ENCODE peak calls at places on chromosomes 16 and 17, in seven cellular contexts. One of them, this sample, is unnamed.

GRCh38 chr17:45963889-45964288 is 35.2 kb upstream of the STH start:
- DNase-seq in GM20000: no peak
- DNase-seq in iPS-NIHi11: no peak
- DNase-seq in fibroblast of pulmonary artery: no peak
- DNase-seq in nephron progenitor cell: no peak
- DNase-seq in Right ventricle myocardium superior: no peak
- DNase-seq in G401: peak; percentile 50
- DNase-seq in this sample: no peak

GRCh38 chr17:16926061-16926511 is 45.8 kb downstream of the TNFRSF13B start:
- DNase-seq in GM20000: no peak
- DNase-seq in iPS-NIHi11: peak; percentile 8
- DNase-seq in fibroblast of pulmonary artery: no peak
- DNase-seq in nephron progenitor cell: no peak
- DNase-seq in Right ventricle myocardium superior: no peak
- DNase-seq in G401: no peak
- DNase-seq in this sample: no peak

GRCh38 chr17:47225436-47225858 is 16.3 kb downstream of the MYL4 start:
- DNase-seq in GM20000: no peak
- DNase-seq in iPS-NIHi11: no peak
- DNase-seq in fibroblast of pulmonary artery: peak; percentile 97
- DNase-seq in nephron progenitor cell: no peak
- DNase-seq in Right ventricle myocardium superior: no peak
- DNase-seq in G401: peak; percentile 7
- DNase-seq in this sample: no peak

GRCh38 chr17:47698749-47699535 is 5.0 kb downstream of the TBKBP1 start:
- DNase-seq in GM20000: peak; percentile 93
- DNase-seq in iPS-NIHi11: peak; percentile 93
- DNase-seq in fibroblast of pulmonary artery: peak; percentile 57
- DNase-seq in nephron progenitor cell: peak; percentile 85
- DNase-seq in Right ventricle myocardium superior: peak; percentile 76
- DNase-seq in G401: peak; percentile 53
- DNase-seq in this sample: peak; percentile 61

GRCh38 chr17:39730095-39730921 is at the start of gene MIEN1:
- DNase-seq in GM20000: peak; percentile 99
- DNase-seq in iPS-NIHi11: peak; percentile 99
- DNase-seq in fibroblast of pulmonary artery: peak; percentile 83
- DNase-seq in nephron progenitor cell: peak; percentile 96
- DNase-seq in Right ventricle myocardium superior: peak; percentile 95
- DNase-seq in G401: peak; percentile 85
- DNase-seq in this sample: peak; percentile 92

GRCh38 chr17:75679706-75680201 is 12.6 kb downstream of the SAP30BP start:
- DNase-seq in GM20000: no peak
- DNase-seq in iPS-NIHi11: no peak
- DNase-seq in fibroblast of pulmonary artery: peak; percentile 51
- DNase-seq in nephron progenitor cell: no peak
- DNase-seq in Right ventricle myocardium superior: no peak
- DNase-seq in G401: no peak
- DNase-seq in this sample: no peak

GRCh38 chr16:2511128-2511785 is 2.5 kb upstream of the ATP6V0C start:
- DNase-seq in GM20000: no peak
- DNase-seq in iPS-NIHi11: no peak
- DNase-seq in fibroblast of pulmonary artery: peak; percentile 57
- DNase-seq in nephron progenitor cell: peak; percentile 51
- DNase-seq in Right ventricle myocardium superior: peak; percentile 80
- DNase-seq in G401: peak; percentile 72
- DNase-seq in this sample: no peak

GRCh38 chr16:67666538-67667433 is at the start of the genes C16orf86 and ENKD1:
- DNase-seq in GM20000: peak; percentile 96
- DNase-seq in iPS-NIHi11: peak; percentile 94
- DNase-seq in fibroblast of pulmonary artery: peak; percentile 74
- DNase-seq in nephron progenitor cell: peak; percentile 90
- DNase-seq in Right ventricle myocardium superior: peak; percentile 92
- DNase-seq in G401: peak; percentile 81
- DNase-seq in this sample: peak; percentile 86

GRCh38 chr17:54749157-54749556 is 151.5 kb upstream of the TOM1L1 start:
- DNase-seq in GM20000: no peak
- DNase-seq in iPS-NIHi11: no peak
- DNase-seq in fibroblast of pulmonary artery: no peak
- DNase-seq in nephron progenitor cell: no peak
- DNase-seq in Right ventricle myocardium superior: no peak
- DNase-seq in G401: no peak
- DNase-seq in this sample: no peak

GRCh38 chr17:9313346-9313745 is 262.3 kb downstream of the STX8 start:
- DNase-seq in GM20000: no peak
- DNase-seq in iPS-NIHi11: no peak
- DNase-seq in fibroblast of pulmonary artery: no peak
- DNase-seq in nephron progenitor cell: no peak
- DNase-seq in Right ventricle myocardium superior: no peak
- DNase-seq in G401: no peak
- DNase-seq in this sample: no peak

GRCh38 chr16:11743308-11744074 is 834 bp upstream of the TXNDC11 start:
- DNase-seq in GM20000: peak; percentile 43
- DNase-seq in iPS-NIHi11: no peak
- DNase-seq in fibroblast of pulmonary artery: peak; percentile 80
- DNase-seq in nephron progenitor cell: no peak
- DNase-seq in Right ventricle myocardium superior: peak; percentile 45
- DNase-seq in G401: no peak
- DNase-seq in this sample: peak; percentile 36

GRCh38 chr17:18120461-18121053 is 12.0 kb downstream of the MYO15A start:
- DNase-seq in GM20000: no peak
- DNase-seq in iPS-NIHi11: no peak
- DNase-seq in fibroblast of pulmonary artery: no peak
- DNase-seq in nephron progenitor cell: no peak
- DNase-seq in Right ventricle myocardium superior: no peak
- DNase-seq in G401: no peak
- DNase-seq in this sample: no peak

GRCh38 chr16:54505479-54506247 is 219.1 kb upstream of the IRX3 start:
- DNase-seq in GM20000: no peak
- DNase-seq in iPS-NIHi11: no peak
- DNase-seq in fibroblast of pulmonary artery: peak; percentile 32
- DNase-seq in nephron progenitor cell: no peak
- DNase-seq in Right ventricle myocardium superior: no peak
- DNase-seq in G401: no peak
- DNase-seq in this sample: no peak

GRCh38 chr16:58814348-58814801 is 80.3 kb upstream of the GOT2 start:
- DNase-seq in GM20000: peak; percentile 68
- DNase-seq in iPS-NIHi11: peak; percentile 77
- DNase-seq in fibroblast of pulmonary artery: peak; percentile 53
- DNase-seq in nephron progenitor cell: peak; percentile 63
- DNase-seq in Right ventricle myocardium superior: peak; percentile 53
- DNase-seq in G401: peak; percentile 61
- DNase-seq in this sample: peak; percentile 22

GRCh38 chr16:89100601-89101302 is 7.1 kb downstream of the ACSF3 start:
- DNase-seq in GM20000: no peak
- DNase-seq in iPS-NIHi11: no peak
- DNase-seq in fibroblast of pulmonary artery: no peak
- DNase-seq in nephron progenitor cell: no peak
- DNase-seq in Right ventricle myocardium superior: no peak
- DNase-seq in G401: no peak
- DNase-seq in this sample: no peak

GRCh38 chr17:21345236-21345635 is 30.9 kb upstream of the KCNJ12 start:
- DNase-seq in GM20000: no peak
- DNase-seq in iPS-NIHi11: no peak
- DNase-seq in fibroblast of pulmonary artery: no peak
- DNase-seq in nephron progenitor cell: no peak
- DNase-seq in Right ventricle myocardium superior: peak; percentile 39
- DNase-seq in G401: no peak
- DNase-seq in this sample: no peak

GRCh38 chr17:49388290-49388640 is 26.2 kb upstream of the ZNF652 start:
- DNase-seq in GM20000: peak; percentile 36
- DNase-seq in iPS-NIHi11: no peak
- DNase-seq in fibroblast of pulmonary artery: no peak
- DNase-seq in nephron progenitor cell: no peak
- DNase-seq in Right ventricle myocardium superior: no peak
- DNase-seq in G401: no peak
- DNase-seq in this sample: peak; percentile 71

GRCh38 chr17:1949754-1950153 is 75.4 kb downstream of the RTN4RL1 start:
- DNase-seq in GM20000: no peak
- DNase-seq in iPS-NIHi11: no peak
- DNase-seq in fibroblast of pulmonary artery: no peak
- DNase-seq in nephron progenitor cell: no peak
- DNase-seq in Right ventricle myocardium superior: no peak
- DNase-seq in G401: no peak
- DNase-seq in this sample: no peak

GRCh38 chr16:87074635-87075318 is 242.4 kb downstream of the C16orf95 start:
- DNase-seq in GM20000: peak; percentile 61
- DNase-seq in iPS-NIHi11: no peak
- DNase-seq in fibroblast of pulmonary artery: no peak
- DNase-seq in nephron progenitor cell: no peak
- DNase-seq in Right ventricle myocardium superior: no peak
- DNase-seq in G401: no peak
- DNase-seq in this sample: peak; percentile 80

GRCh38 chr17:81630274-81630673 is 6.6 kb downstream of the NPLOC4 start:
- DNase-seq in GM20000: no peak
- DNase-seq in iPS-NIHi11: no peak
- DNase-seq in fibroblast of pulmonary artery: no peak
- DNase-seq in nephron progenitor cell: no peak
- DNase-seq in Right ventricle myocardium superior: no peak
- DNase-seq in G401: no peak
- DNase-seq in this sample: no peak

GRCh38 chr17:16352303-16352837 is 899 bp downstream of the CENPV start:
- DNase-seq in GM20000: peak; percentile 60
- DNase-seq in iPS-NIHi11: peak; percentile 66
- DNase-seq in fibroblast of pulmonary artery: peak; percentile 25
- DNase-seq in nephron progenitor cell: peak; percentile 71
- DNase-seq in Right ventricle myocardium superior: peak; percentile 47
- DNase-seq in G401: peak; percentile 66
- DNase-seq in this sample: peak; percentile 53

GRCh38 chr17:69539274-69539673 is 124.8 kb downstream of the MAP2K6 start:
- DNase-seq in GM20000: no peak
- DNase-seq in iPS-NIHi11: no peak
- DNase-seq in fibroblast of pulmonary artery: peak; percentile 25
- DNase-seq in nephron progenitor cell: no peak
- DNase-seq in Right ventricle myocardium superior: no peak
- DNase-seq in G401: no peak
- DNase-seq in this sample: no peak

GRCh38 chr16:82533161-82533560 is 93.6 kb upstream of the CDH13 start:
- DNase-seq in GM20000: no peak
- DNase-seq in iPS-NIHi11: no peak
- DNase-seq in fibroblast of pulmonary artery: no peak
- DNase-seq in nephron progenitor cell: no peak
- DNase-seq in Right ventricle myocardium superior: no peak
- DNase-seq in G401: no peak
- DNase-seq in this sample: no peak

GRCh38 chr16:57480127-57480753 is 6.1 kb downstream of the DOK4 start:
- DNase-seq in GM20000: no peak
- DNase-seq in iPS-NIHi11: peak; percentile 68
- DNase-seq in fibroblast of pulmonary artery: peak; percentile 79
- DNase-seq in nephron progenitor cell: peak; percentile 33
- DNase-seq in Right ventricle myocardium superior: peak; percentile 79
- DNase-seq in G401: no peak
- DNase-seq in this sample: no peak

GRCh38 chr16:57694556-57695377 is at the start of gene DRC7:
- DNase-seq in GM20000: peak; percentile 66
- DNase-seq in iPS-NIHi11: peak; percentile 93
- DNase-seq in fibroblast of pulmonary artery: peak; percentile 47
- DNase-seq in nephron progenitor cell: peak; percentile 67
- DNase-seq in Right ventricle myocardium superior: no peak
- DNase-seq in G401: peak; percentile 22
- DNase-seq in this sample: peak; percentile 28

GRCh38 chr16:51708861-51709260 is 557.8 kb upstream of the SALL1 start:
- DNase-seq in GM20000: no peak
- DNase-seq in iPS-NIHi11: no peak
- DNase-seq in fibroblast of pulmonary artery: no peak
- DNase-seq in nephron progenitor cell: no peak
- DNase-seq in Right ventricle myocardium superior: no peak
- DNase-seq in G401: no peak
- DNase-seq in this sample: no peak

GRCh38 chr17:72092710-72093322 is 28.0 kb upstream of the SOX9 start:
- DNase-seq in GM20000: no peak
- DNase-seq in iPS-NIHi11: no peak
- DNase-seq in fibroblast of pulmonary artery: no peak
- DNase-seq in nephron progenitor cell: no peak
- DNase-seq in Right ventricle myocardium superior: no peak
- DNase-seq in G401: no peak
- DNase-seq in this sample: no peak

GRCh38 chr17:81520021-81520894 is 7.7 kb upstream of the ACTG1 start:
- DNase-seq in GM20000: no peak
- DNase-seq in iPS-NIHi11: peak; percentile 11
- DNase-seq in fibroblast of pulmonary artery: no peak
- DNase-seq in nephron progenitor cell: no peak
- DNase-seq in Right ventricle myocardium superior: peak; percentile 34
- DNase-seq in G401: no peak
- DNase-seq in this sample: peak; percentile 30

GRCh38 chr17:29933379-29933778 is 3.4 kb upstream of the SSH2 start:
- DNase-seq in GM20000: no peak
- DNase-seq in iPS-NIHi11: peak; percentile 26
- DNase-seq in fibroblast of pulmonary artery: peak; percentile 67
- DNase-seq in nephron progenitor cell: no peak
- DNase-seq in Right ventricle myocardium superior: no peak
- DNase-seq in G401: peak; percentile 31
- DNase-seq in this sample: no peak

GRCh38 chr17:77846531-77847085 is 111.9 kb upstream of the TNRC6C start:
- DNase-seq in GM20000: no peak
- DNase-seq in iPS-NIHi11: no peak
- DNase-seq in fibroblast of pulmonary artery: no peak
- DNase-seq in nephron progenitor cell: no peak
- DNase-seq in Right ventricle myocardium superior: peak; percentile 38
- DNase-seq in G401: no peak
- DNase-seq in this sample: no peak

GRCh38 chr16:48011466-48011865 is 144.3 kb downstream of the ABCC12 start:
- DNase-seq in GM20000: no peak
- DNase-seq in iPS-NIHi11: no peak
- DNase-seq in fibroblast of pulmonary artery: no peak
- DNase-seq in nephron progenitor cell: no peak
- DNase-seq in Right ventricle myocardium superior: no peak
- DNase-seq in G401: no peak
- DNase-seq in this sample: no peak

GRCh38 chr16:14205666-14206065 is 134.5 kb downstream of the MRTFB start:
- DNase-seq in GM20000: peak; percentile 11
- DNase-seq in iPS-NIHi11: no peak
- DNase-seq in fibroblast of pulmonary artery: peak; percentile 6
- DNase-seq in nephron progenitor cell: no peak
- DNase-seq in Right ventricle myocardium superior: no peak
- DNase-seq in G401: no peak
- DNase-seq in this sample: no peak

GRCh38 chr16:83932955-83933673 is 19.9 kb upstream of the OSGIN1 start:
- DNase-seq in GM20000: no peak
- DNase-seq in iPS-NIHi11: no peak
- DNase-seq in fibroblast of pulmonary artery: no peak
- DNase-seq in nephron progenitor cell: no peak
- DNase-seq in Right ventricle myocardium superior: no peak
- DNase-seq in G401: no peak
- DNase-seq in this sample: no peak

GRCh38 chr16:47881574-47881973 is 274.2 kb downstream of the ABCC12 start:
- DNase-seq in GM20000: no peak
- DNase-seq in iPS-NIHi11: no peak
- DNase-seq in fibroblast of pulmonary artery: no peak
- DNase-seq in nephron progenitor cell: no peak
- DNase-seq in Right ventricle myocardium superior: no peak
- DNase-seq in G401: no peak
- DNase-seq in this sample: no peak

GRCh38 chr17:18139949-18140348 is 31.4 kb downstream of the MYO15A start:
- DNase-seq in GM20000: no peak
- DNase-seq in iPS-NIHi11: peak; percentile 50
- DNase-seq in fibroblast of pulmonary artery: peak; percentile 22
- DNase-seq in nephron progenitor cell: no peak
- DNase-seq in Right ventricle myocardium superior: no peak
- DNase-seq in G401: no peak
- DNase-seq in this sample: no peak